ENCODE peak calls at places on chromosomes 3 and 15, in seven cellular contexts. H is bronchial epithelial cell, P is IMR-90, A is esophagus squamous epithelium, O is Panc1, W is progenitor cell of endocrine pancreas, L is AG09309. K is an unnamed sample.

GRCh38 chr3:191307341-191307740 is 21.9 kb upstream of the CCDC50 start:
- DNase-seq in H (no peak), P (no peak), A (no peak), O (no peak), W (no peak), L (no peak), K (no peak)

GRCh38 chr15:69939513-69940440 is 157.9 kb downstream of the TLE3 start:
- DNase-seq in H (no peak), P (no peak), A (no peak), O (no peak), W (no peak), L (no peak), K (no peak)

GRCh38 chr3:53478921-53479664 is 15.3 kb upstream of the CACNA1D start:
- DNase-seq in H (no peak), P (no peak), A (no peak), O (no peak), W (no peak), L (no peak), K (no peak)

GRCh38 chr3:194134757-194135515 is 1.0 kb upstream of the HES1 start:
- DNase-seq in H (peak), P (peak), A (peak), O (no peak), W (peak), L (peak), K (peak)

GRCh38 chr3:118501152-118501551 is 533.5 kb downstream of the IGSF11 start:
- DNase-seq in H (peak), P (no peak), A (no peak), O (no peak), W (no peak), L (no peak), K (no peak)

GRCh38 chr15:63752075-63752684 is 81.6 kb downstream of the HERC1 start:
- DNase-seq in H (peak), P (peak), A (no peak), O (peak), W (no peak), L (no peak), K (no peak)

GRCh38 chr3:114847564-114847963 is 299.5 kb downstream of the ZBTB20 start:
- DNase-seq in H (no peak), P (no peak), A (no peak), O (no peak), W (no peak), L (no peak), K (no peak)

GRCh38 chr3:38480930-38481329 is 15.2 kb upstream of the EXOG start:
- DNase-seq in H (no peak), P (no peak), A (no peak), O (no peak), W (no peak), L (no peak), K (no peak)

GRCh38 chr15:74962671-74963070 is 6.1 kb upstream of the RPP25 start:
- DNase-seq in H (no peak), P (no peak), A (no peak), O (no peak), W (no peak), L (no peak), K (no peak)

GRCh38 chr3:190673157-190673556 is 159.3 kb downstream of the IL1RAP start:
- DNase-seq in H (no peak), P (peak), A (no peak), O (no peak), W (no peak), L (no peak), K (no peak)

GRCh38 chr15:60373327-60373726 is 24.5 kb downstream of the ANXA2 start:
- DNase-seq in H (no peak), P (no peak), A (no peak), O (no peak), W (no peak), L (no peak), K (peak)

GRCh38 chr15:60373745-60374144 is 24.0 kb downstream of the ANXA2 start:
- DNase-seq in H (no peak), P (no peak), A (no peak), O (no peak), W (no peak), L (no peak), K (peak)

GRCh38 chr15:60375255-60375809 is 22.5 kb downstream of the ANXA2 start:
- DNase-seq in H (no peak), P (no peak), A (no peak), O (no peak), W (no peak), L (no peak), K (no peak)

GRCh38 chr15:60374209-60374608 is 23.6 kb downstream of the ANXA2 start:
- DNase-seq in H (no peak), P (no peak), A (no peak), O (no peak), W (no peak), L (no peak), K (no peak)

GRCh38 chr15:60374628-60375081 is 23.1 kb downstream of the ANXA2 start:
- DNase-seq in H (peak), P (peak), A (no peak), O (peak), W (peak), L (peak), K (peak)
- TF ChIP-seq CTCF in H (no peak), P (no peak), A (no peak), O (no peak), W (no peak), L (no peak), K (no peak)

DNA sequence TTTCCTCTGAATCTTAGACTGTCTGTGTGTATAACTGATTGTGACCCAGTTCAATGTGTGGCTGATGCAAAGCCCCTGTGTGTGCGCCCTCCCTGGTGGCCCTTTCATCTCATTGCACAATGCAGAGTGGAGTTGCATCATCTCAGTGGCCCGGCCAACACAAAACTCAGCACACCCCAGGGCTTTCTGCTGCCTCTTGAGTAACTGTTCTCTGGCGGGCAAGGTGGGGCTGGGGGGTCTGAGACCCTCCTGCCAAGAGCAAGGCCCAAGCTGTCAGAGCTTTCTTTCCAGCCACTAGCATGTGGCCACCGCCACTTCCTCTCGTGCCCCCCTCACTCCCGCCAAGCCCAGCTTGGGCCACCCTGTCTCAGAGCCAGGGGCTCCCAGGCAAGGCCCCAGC is 80.7 kb upstream of the ALDH1L1 start:
- DNase-seq in H (no peak), P (peak), A (no peak), O (no peak), W (no peak), L (peak), K (no peak)
- TF ChIP-seq CTCF in H (no peak), P (peak), A (no peak), O (no peak), W (peak), L (no peak), K (no peak)

GRCh38 chr3:62144482-62144881 is 228.9 kb downstream of the FEZF2 start:
- DNase-seq in H (no peak), P (no peak), A (no peak), O (no peak), W (no peak), L (no peak), K (no peak)

GRCh38 chr3:62143843-62144450 is 229.4 kb downstream of the FEZF2 start:
- DNase-seq in H (no peak), P (no peak), A (no peak), O (no peak), W (no peak), L (no peak), K (no peak)

GRCh38 chr3:62142280-62142679 is 231.1 kb downstream of the FEZF2 start:
- DNase-seq in H (peak), P (no peak), A (no peak), O (no peak), W (no peak), L (no peak), K (no peak)

GRCh38 chr3:62145086-62145757 is 228.1 kb downstream of the FEZF2 start:
- DNase-seq in H (peak), P (no peak), A (no peak), O (no peak), W (no peak), L (no peak), K (no peak)

DNA sequence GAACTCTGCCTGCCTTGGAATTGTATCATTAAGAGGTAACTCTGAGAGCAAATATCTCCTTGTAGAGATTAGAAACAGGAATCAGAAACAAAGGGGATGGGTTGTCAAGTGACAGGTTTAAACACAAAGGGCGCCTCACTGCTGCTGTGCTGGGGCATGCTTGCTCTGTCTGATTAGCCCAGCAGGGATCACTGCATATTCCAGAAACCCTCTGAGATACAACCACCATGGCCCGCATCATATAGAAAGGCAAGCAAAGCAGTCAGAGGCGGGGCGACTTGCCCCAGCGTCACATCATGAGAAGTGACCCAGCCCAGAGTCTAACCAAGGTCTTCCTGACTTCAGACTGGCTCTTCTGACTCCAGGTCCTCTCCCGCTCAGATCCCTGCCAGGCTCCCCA is 230.7 kb downstream of the FEZF2 start:
- DNase-seq in H (no peak), P (no peak), A (no peak), O (no peak), W (no peak), L (no peak), K (no peak)
- TF ChIP-seq CTCF in H (no peak), P (no peak), A (no peak), O (no peak), W (no peak), L (no peak), K (no peak)

GRCh38 chr3:146313411-146314111 is 62.7 kb upstream of the PLSCR4 start:
- DNase-seq in H (peak), P (peak), A (no peak), O (no peak), W (no peak), L (peak), K (no peak)
- TF ChIP-seq CTCF in H (no peak), P (no peak), A (no peak), O (no peak), W (no peak), L (no peak), K (no peak)

GRCh38 chr15:40038654-40039543 is at the start of gene SRP14:
- DNase-seq in H (peak), P (peak), A (peak), O (peak), W (peak), L (no peak), K (peak)
- TF ChIP-seq CTCF in H (no peak), P (no peak), A (no peak), O (no peak), W (no peak), L (no peak), K (peak)

GRCh38 chr3:99624536-99625236 is 13.7 kb upstream of the COL8A1 start:
- DNase-seq in H (no peak), P (no peak), A (no peak), O (no peak), W (no peak), L (no peak), K (no peak)

GRCh38 chr3:99626415-99626788 is 12.0 kb upstream of the COL8A1 start:
- DNase-seq in H (no peak), P (no peak), A (no peak), O (no peak), W (no peak), L (no peak), K (no peak)

GRCh38 chr3:99625643-99626414 is 12.6 kb upstream of the COL8A1 start:
- DNase-seq in H (peak), P (peak), A (no peak), O (no peak), W (no peak), L (no peak), K (no peak)

GRCh38 chr3:99625237-99625622 is 13.2 kb upstream of the COL8A1 start:
- DNase-seq in H (no peak), P (no peak), A (no peak), O (no peak), W (no peak), L (no peak), K (no peak)

DNA sequence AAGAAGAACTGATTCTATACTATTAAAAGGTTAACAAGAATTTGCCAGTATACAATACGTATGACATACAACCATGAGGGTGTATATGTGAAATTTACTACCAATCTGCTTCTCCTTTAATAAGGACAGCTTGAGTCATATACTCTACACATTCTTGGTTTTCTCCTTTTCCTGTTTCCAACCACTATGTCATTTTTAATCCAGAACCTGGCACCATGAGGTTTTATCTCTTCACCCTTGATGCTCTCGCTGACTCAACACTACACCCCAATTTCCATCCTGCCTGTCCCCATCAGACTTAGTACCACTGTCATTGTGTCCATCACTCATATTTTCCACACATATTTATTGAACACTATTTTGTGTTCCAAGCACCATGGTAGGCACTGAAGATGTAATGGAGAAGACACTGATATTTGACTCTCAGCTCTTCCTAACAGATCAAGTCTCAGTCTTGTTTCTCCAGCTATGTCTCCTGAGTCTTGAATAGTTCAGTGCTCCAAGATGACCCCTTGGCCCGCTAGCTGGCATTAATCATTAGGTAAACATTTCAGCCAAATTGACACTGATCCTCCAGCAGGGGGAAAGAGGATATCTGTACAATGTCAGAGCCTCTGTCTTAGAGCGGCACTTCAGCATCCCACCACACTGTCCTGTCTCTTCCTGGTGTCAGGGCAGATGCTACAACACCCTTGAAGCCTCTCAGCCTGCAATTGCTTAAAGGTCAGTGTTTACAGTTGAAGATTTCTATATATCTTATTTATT is 11.2 kb upstream of the COL8A1 start:
- DNase-seq in H (peak), P (peak), A (no peak), O (no peak), W (no peak), L (no peak), K (no peak)
- TF ChIP-seq CTCF in H (peak), P (peak), A (no peak), O (peak), W (no peak), L (peak), K (peak)

DNA sequence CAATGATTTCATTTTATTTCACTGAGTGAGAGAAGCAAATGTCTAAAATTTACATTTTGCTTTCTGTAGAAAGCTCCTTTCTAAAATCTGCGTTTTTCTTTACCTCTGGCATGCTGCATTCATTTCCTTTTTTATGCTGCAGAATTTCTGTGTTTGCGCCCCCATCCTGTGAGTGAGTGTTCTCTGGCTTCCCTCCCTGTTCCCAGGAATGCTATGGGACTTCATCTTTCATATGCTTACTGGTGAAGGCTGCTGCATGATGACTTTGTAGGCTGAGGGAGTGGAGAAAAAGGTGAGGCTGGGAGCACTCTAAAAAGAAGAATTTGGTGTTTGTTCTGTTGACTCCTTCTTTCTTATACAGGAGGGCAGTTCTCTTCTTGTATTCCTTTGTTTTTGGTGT is 7.7 kb upstream of the TMC3 start:
- DNase-seq in H (no peak), P (no peak), A (no peak), O (no peak), W (no peak), L (no peak), K (no peak)
- TF ChIP-seq CTCF in H (no peak), P (no peak), A (no peak), O (no peak), W (no peak), L (no peak), K (no peak)

K was measured in type B pancreatic cell.